ENCODE peak calls at places on chromosomes 12 and 14, in seven cellular contexts. One of them, this sample, is unnamed.

GRCh38 chr14:77151245-77151644 is 9.7 kb upstream of the ZDHHC22 start:
- DNase-seq in A549: peak; percentile 25
- DNase-seq in H1: no peak
- DNase-seq in HCT116: no peak
- DNase-seq in K562: peak; percentile 31
- DNase-seq in HepG2: no peak
- DNase-seq in endothelial cell of umbilical vein: peak; percentile 34
- DNase-seq in this sample: peak; percentile 64

GRCh38 chr14:34766060-34766459 is 51.7 kb upstream of the CFL2 start:
- DNase-seq in A549: peak; percentile 26
- DNase-seq in H1: no peak
- DNase-seq in HCT116: no peak
- DNase-seq in K562: no peak
- DNase-seq in HepG2: no peak
- DNase-seq in endothelial cell of umbilical vein: no peak
- DNase-seq in this sample: no peak

GRCh38 chr14:68715032-68715924 is 77.6 kb downstream of the ZFP36L1 start:
- DNase-seq in A549: peak; percentile 31
- DNase-seq in H1: no peak
- DNase-seq in HCT116: no peak
- DNase-seq in K562: peak; percentile 23
- DNase-seq in HepG2: no peak
- DNase-seq in endothelial cell of umbilical vein: peak; percentile 26
- DNase-seq in this sample: no peak

GRCh38 chr12:131803995-131804521 is 24.1 kb upstream of the MMP17 start:
- DNase-seq in A549: no peak
- DNase-seq in H1: no peak
- DNase-seq in HCT116: no peak
- DNase-seq in K562: no peak
- DNase-seq in HepG2: no peak
- DNase-seq in endothelial cell of umbilical vein: peak; percentile 79
- DNase-seq in this sample: no peak

GRCh38 chr12:78600541-78600940 is 264.0 kb upstream of the SYT1 start:
- DNase-seq in A549: no peak
- DNase-seq in H1: no peak
- DNase-seq in HCT116: no peak
- DNase-seq in K562: no peak
- DNase-seq in HepG2: no peak
- DNase-seq in endothelial cell of umbilical vein: no peak
- DNase-seq in this sample: no peak

GRCh38 chr12:51217133-51217967 is 512 bp downstream of the POU6F1 start:
- DNase-seq in A549: peak; percentile 47
- DNase-seq in H1: no peak
- DNase-seq in HCT116: no peak
- DNase-seq in K562: peak; percentile 85
- DNase-seq in HepG2: no peak
- DNase-seq in endothelial cell of umbilical vein: peak; percentile 36
- DNase-seq in this sample: peak; percentile 70

GRCh38 chr14:30419037-30419436 is 139.9 kb upstream of the G2E3 start:
- DNase-seq in A549: no peak
- DNase-seq in H1: no peak
- DNase-seq in HCT116: no peak
- DNase-seq in K562: no peak
- DNase-seq in HepG2: no peak
- DNase-seq in endothelial cell of umbilical vein: no peak
- DNase-seq in this sample: no peak

GRCh38 chr12:64687816-64688599 is 71.2 kb downstream of the GNS start:
- DNase-seq in A549: no peak
- DNase-seq in H1: no peak
- DNase-seq in HCT116: no peak
- DNase-seq in K562: no peak
- DNase-seq in HepG2: peak; percentile 34
- DNase-seq in endothelial cell of umbilical vein: no peak
- DNase-seq in this sample: no peak

GRCh38 chr12:67388331-67389163 is 119.4 kb downstream of the CAND1 start:
- DNase-seq in A549: no peak
- DNase-seq in H1: no peak
- DNase-seq in HCT116: no peak
- DNase-seq in K562: no peak
- DNase-seq in HepG2: no peak
- DNase-seq in endothelial cell of umbilical vein: no peak
- DNase-seq in this sample: no peak

DNA sequence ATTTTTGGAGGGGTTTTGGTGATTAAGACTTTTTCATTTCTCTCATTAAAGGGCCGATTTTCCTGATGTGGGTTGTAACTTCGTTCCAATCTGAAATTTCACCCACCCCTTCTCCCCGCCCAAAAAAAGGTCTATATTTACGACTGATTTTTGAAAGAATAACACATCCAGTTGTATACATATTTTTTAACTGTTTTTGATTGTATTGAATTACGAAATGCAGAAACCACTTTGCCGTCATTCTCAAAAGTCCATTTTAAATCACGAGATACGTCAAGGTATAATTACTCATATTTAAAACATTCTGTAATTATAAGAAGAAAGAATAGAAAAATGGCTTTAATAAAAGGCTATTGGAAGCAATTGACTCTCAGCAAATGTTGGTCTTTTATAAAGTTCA is 520.7 kb downstream of the MED13L start:
- DNase-seq in A549: no peak
- DNase-seq in H1: no peak
- DNase-seq in HCT116: no peak
- DNase-seq in K562: no peak
- DNase-seq in HepG2: no peak
- DNase-seq in endothelial cell of umbilical vein: no peak
- DNase-seq in this sample: no peak
- TF ChIP-seq MAX in A549: no peak
- TF ChIP-seq MAX in H1: no peak
- TF ChIP-seq MAX in HCT116: no peak
- TF ChIP-seq MAX in K562: no peak
- TF ChIP-seq MAX in HepG2: no peak
- TF ChIP-seq MAX in endothelial cell of umbilical vein: no peak
- TF ChIP-seq MAX in this sample: no peak

GRCh38 chr14:73283592-73284379 is 46.5 kb downstream of the PAPLN start:
- DNase-seq in A549: peak; percentile 46
- DNase-seq in H1: peak; percentile 44
- DNase-seq in HCT116: no peak
- DNase-seq in K562: no peak
- DNase-seq in HepG2: no peak
- DNase-seq in endothelial cell of umbilical vein: no peak
- DNase-seq in this sample: peak; percentile 45
- TF ChIP-seq MAX in A549: no peak
- TF ChIP-seq MAX in H1: no peak
- TF ChIP-seq MAX in HCT116: no peak
- TF ChIP-seq MAX in K562: no peak
- TF ChIP-seq MAX in HepG2: no peak
- TF ChIP-seq MAX in endothelial cell of umbilical vein: no peak
- TF ChIP-seq MAX in this sample: no peak

GRCh38 chr12:6605425-6606330 is 1.5 kb downstream of the CHD4 start:
- DNase-seq in A549: no peak
- DNase-seq in H1: no peak
- DNase-seq in HCT116: no peak
- DNase-seq in K562: no peak
- DNase-seq in HepG2: no peak
- DNase-seq in endothelial cell of umbilical vein: peak; percentile 15
- DNase-seq in this sample: peak; percentile 47
- TF ChIP-seq MAX in A549: peak; percentile 38
- TF ChIP-seq MAX in H1: peak; percentile 32
- TF ChIP-seq MAX in HCT116: no peak
- TF ChIP-seq MAX in K562: no peak
- TF ChIP-seq MAX in HepG2: no peak
- TF ChIP-seq MAX in endothelial cell of umbilical vein: no peak
- TF ChIP-seq MAX in this sample: peak; percentile 51

GRCh38 chr12:116735951-116736599 is 1.8 kb downstream of the SPRING1 start:
- DNase-seq in A549: peak; percentile 17
- DNase-seq in H1: no peak
- DNase-seq in HCT116: no peak
- DNase-seq in K562: no peak
- DNase-seq in HepG2: peak; percentile 82
- DNase-seq in endothelial cell of umbilical vein: no peak
- DNase-seq in this sample: no peak
- TF ChIP-seq MAX in A549: no peak
- TF ChIP-seq MAX in H1: no peak
- TF ChIP-seq MAX in HCT116: no peak
- TF ChIP-seq MAX in K562: no peak
- TF ChIP-seq MAX in HepG2: no peak
- TF ChIP-seq MAX in endothelial cell of umbilical vein: no peak
- TF ChIP-seq MAX in this sample: no peak

DNA sequence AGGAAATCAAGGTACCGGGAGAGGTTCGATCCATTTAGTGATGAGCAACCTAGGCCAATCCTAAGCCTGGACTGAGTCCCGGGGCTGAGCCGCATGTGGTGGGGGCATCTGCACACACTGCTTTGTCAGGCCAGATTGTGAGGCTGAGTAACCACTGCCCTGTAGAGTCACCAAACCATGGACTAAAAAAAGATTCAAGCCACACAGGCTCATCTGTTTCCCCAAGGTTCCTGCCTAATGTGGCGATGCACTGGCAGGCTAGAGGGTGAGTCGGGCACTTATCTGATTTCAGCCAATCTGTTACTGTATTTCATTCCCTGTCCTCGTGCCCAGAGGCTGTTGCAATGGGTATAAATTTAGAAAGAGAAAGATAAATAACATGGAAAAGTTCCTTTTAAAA is 140.8 kb downstream of the TTC7B start:
- DNase-seq in A549: no peak
- DNase-seq in H1: no peak
- DNase-seq in HCT116: no peak
- DNase-seq in K562: no peak
- DNase-seq in HepG2: no peak
- DNase-seq in endothelial cell of umbilical vein: no peak
- DNase-seq in this sample: no peak
- TF ChIP-seq MAX in A549: no peak
- TF ChIP-seq MAX in H1: no peak
- TF ChIP-seq MAX in HCT116: no peak
- TF ChIP-seq MAX in K562: no peak
- TF ChIP-seq MAX in HepG2: no peak
- TF ChIP-seq MAX in endothelial cell of umbilical vein: no peak
- TF ChIP-seq MAX in this sample: no peak

DNA sequence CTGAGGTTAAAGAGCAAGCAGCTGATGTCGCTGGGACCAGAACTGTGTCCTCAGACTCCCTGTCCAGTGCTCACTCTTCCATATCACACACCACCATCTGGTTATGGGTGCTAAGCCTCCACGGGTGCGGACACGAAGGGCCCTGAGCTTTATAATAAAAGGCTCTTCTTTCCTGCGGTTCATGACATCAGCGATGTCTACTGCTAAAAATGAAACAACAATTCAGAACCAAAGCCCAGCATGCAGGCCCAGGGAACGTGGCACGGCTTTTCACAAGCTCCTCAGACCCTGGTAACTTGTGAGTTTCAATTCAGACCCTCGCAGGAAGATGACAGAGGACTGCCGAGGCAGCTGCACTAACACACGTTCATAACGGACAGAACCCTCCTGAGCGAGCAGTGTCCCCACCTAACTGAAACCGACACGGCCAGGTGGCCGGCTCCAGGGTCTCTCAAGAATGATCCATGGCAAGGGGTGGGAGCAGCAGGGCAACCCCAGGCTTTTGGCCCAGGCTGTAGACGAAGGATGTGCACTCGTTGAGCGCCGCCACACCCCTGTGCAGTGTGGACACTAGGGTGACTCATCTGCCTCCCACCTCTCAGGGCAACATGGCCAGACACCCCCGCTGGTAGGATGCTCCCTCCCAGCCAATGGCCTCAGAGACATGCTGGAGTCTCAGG is 180.3 kb downstream of the CALM1 start:
- DNase-seq in A549: no peak
- DNase-seq in H1: no peak
- DNase-seq in HCT116: no peak
- DNase-seq in K562: peak; percentile 75
- DNase-seq in HepG2: no peak
- DNase-seq in endothelial cell of umbilical vein: no peak
- DNase-seq in this sample: no peak
- TF ChIP-seq MAX in A549: no peak
- TF ChIP-seq MAX in H1: no peak
- TF ChIP-seq MAX in HCT116: no peak
- TF ChIP-seq MAX in K562: no peak
- TF ChIP-seq MAX in HepG2: no peak
- TF ChIP-seq MAX in endothelial cell of umbilical vein: no peak
- TF ChIP-seq MAX in this sample: no peak

GRCh38 chr12:104809251-104809650 is 148.8 kb downstream of the SLC41A2 start:
- DNase-seq in A549: no peak
- DNase-seq in H1: no peak
- DNase-seq in HCT116: no peak
- DNase-seq in K562: no peak
- DNase-seq in HepG2: no peak
- DNase-seq in endothelial cell of umbilical vein: no peak
- DNase-seq in this sample: no peak

GRCh38 chr12:104801005-104801404 is 157.1 kb downstream of the SLC41A2 start:
- DNase-seq in A549: no peak
- DNase-seq in H1: no peak
- DNase-seq in HCT116: no peak
- DNase-seq in K562: no peak
- DNase-seq in HepG2: no peak
- DNase-seq in endothelial cell of umbilical vein: no peak
- DNase-seq in this sample: no peak

GRCh38 chr12:104802198-104802597 is 155.9 kb downstream of the SLC41A2 start:
- DNase-seq in A549: no peak
- DNase-seq in H1: no peak
- DNase-seq in HCT116: no peak
- DNase-seq in K562: no peak
- DNase-seq in HepG2: no peak
- DNase-seq in endothelial cell of umbilical vein: peak; percentile 24
- DNase-seq in this sample: no peak

GRCh38 chr12:104801427-104801826 is 156.7 kb downstream of the SLC41A2 start:
- DNase-seq in A549: no peak
- DNase-seq in H1: no peak
- DNase-seq in HCT116: no peak
- DNase-seq in K562: no peak
- DNase-seq in HepG2: no peak
- DNase-seq in endothelial cell of umbilical vein: no peak
- DNase-seq in this sample: no peak

GRCh38 chr12:104805186-104805585 is 152.9 kb downstream of the SLC41A2 start:
- DNase-seq in A549: no peak
- DNase-seq in H1: no peak
- DNase-seq in HCT116: no peak
- DNase-seq in K562: no peak
- DNase-seq in HepG2: no peak
- DNase-seq in endothelial cell of umbilical vein: no peak
- DNase-seq in this sample: no peak
- TF ChIP-seq MAX in A549: no peak
- TF ChIP-seq MAX in H1: no peak
- TF ChIP-seq MAX in HCT116: no peak
- TF ChIP-seq MAX in K562: no peak
- TF ChIP-seq MAX in HepG2: no peak
- TF ChIP-seq MAX in endothelial cell of umbilical vein: no peak
- TF ChIP-seq MAX in this sample: no peak